ENCODE peak calls at places on chromosomes 16 and 17, in ten cellular contexts. E, Q, V, U, K, S, W, N, J and H are unnamed samples.

GRCh38 chr17:59167571-59168001 is 12.0 kb downstream of the PRR11 start:
- DNase-seq in Q (no peak), K (no peak), V (no peak), J (no peak), U (peak; percentile 45), S (no peak), N (no peak), E (no peak), W (no peak), H (no peak)

GRCh38 chr17:73069164-73069774 is 23.2 kb downstream of the SLC39A11 start:
- DNase-seq in N (no peak), V (no peak), W (no peak), U (no peak), E (peak; percentile 44), S (no peak), K (no peak), Q (no peak), J (no peak), H (no peak)

GRCh38 chr17:68749742-68750562 is 148.8 kb upstream of the FAM20A start:
- DNase-seq in W (no peak), K (no peak), E (no peak), N (no peak), S (no peak), Q (no peak), V (no peak), U (no peak), J (no peak), H (no peak)

GRCh38 chr17:73595068-73595865 is 49.0 kb downstream of the SDK2 start:
- DNase-seq in U (no peak), V (no peak), Q (no peak), S (no peak), J (no peak), E (peak; percentile 39), W (peak; percentile 9), N (no peak), K (no peak), H (peak; percentile 41)

GRCh38 chr16:71929048-71929447 is 33.7 kb downstream of the IST1 start:
- DNase-seq in Q (no peak), E (no peak), U (peak; percentile 66), J (no peak), K (peak; percentile 79), V (no peak), W (no peak), N (no peak), S (no peak), H (no peak)

GRCh38 chr17:4968166-4968915 is 724 bp upstream of the SPAG7 start:
- DNase-seq in N (peak; percentile 62), U (peak; percentile 40), K (no peak), E (peak; percentile 56), W (no peak), V (no peak), Q (no peak), J (no peak), S (no peak), H (no peak)

GRCh38 chr16:3503513-3503912 is 2.7 kb downstream of the CLUAP1 start:
- DNase-seq in V (no peak), S (no peak), Q (peak; percentile 23), U (no peak), W (no peak), J (no peak), E (no peak), K (no peak), N (no peak), H (no peak)

GRCh38 chr17:17704931-17705330 is 23.7 kb downstream of the RAI1 start:
- DNase-seq in S (no peak), U (no peak), W (no peak), V (no peak), J (no peak), Q (no peak), E (no peak), N (no peak), K (no peak), H (no peak)

GRCh38 chr17:57051886-57052342 is 33.1 kb upstream of the AKAP1 start:
- DNase-seq in S (no peak), V (no peak), W (no peak), Q (no peak), N (no peak), J (no peak), K (no peak), E (peak; percentile 96), U (no peak), H (no peak)

GRCh38 chr16:74736531-74737157 is 36.0 kb upstream of the MLKL start:
- DNase-seq in J (no peak), U (no peak), N (no peak), V (no peak), S (no peak), Q (no peak), E (no peak), W (no peak), K (no peak), H (no peak)

GRCh38 chr17:79479876-79480275 is 131.0 kb downstream of the RBFOX3 start:
- DNase-seq in J (no peak), W (no peak), K (no peak), V (no peak), N (no peak), Q (no peak), S (no peak), U (no peak), E (no peak), H (no peak)